ENCODE peak calls at places on chromosomes 5 and 9, in eight cellular contexts. One of them, this sample, is unnamed.

GRCh38 chr5:35153375-35153932 is 76.8 kb downstream of the PRLR start:
- DNase-seq in suprapubic skin: no peak
- DNase-seq in Ammon's horn: no peak
- DNase-seq in A673: no peak
- DNase-seq in stimulated activated CD4-positive, alpha-beta T cell treated with anti-CD3 and anti-CD28 coated beads, Interleukin-12 subunit alpha, Interleukin-12 subunit beta, amount 100 ng/mL, for 4 hours: no peak
- DNase-seq in NCI-H774: no peak
- DNase-seq in T-helper 2 cell treated with Interferon-gamma antibody and Interleukin-4, amounts not matched to agents 5 μg/mL and 100 μg/mL, for 36 hours: no peak
- DNase-seq in sciatic nerve: no peak
- DNase-seq in this sample: no peak

GRCh38 chr5:138983984-138984383 is 108.8 kb upstream of the LRRTM2 start:
- DNase-seq in stimulated activated CD4-positive, alpha-beta T cell treated with anti-CD3 and anti-CD28 coated beads, Interleukin-12 subunit alpha, Interleukin-12 subunit beta, amount 100 ng/mL, for 4 hours: no peak
- DNase-seq in Ammon's horn: no peak
- DNase-seq in sciatic nerve: no peak
- DNase-seq in T-helper 2 cell treated with Interferon-gamma antibody and Interleukin-4, amounts not matched to agents 5 μg/mL and 100 μg/mL, for 36 hours: no peak
- DNase-seq in NCI-H774: no peak
- DNase-seq in suprapubic skin: no peak
- DNase-seq in A673: no peak
- DNase-seq in this sample: no peak

GRCh38 chr9:130051855-130052254 is 1.9 kb upstream of the GPR107 start:
- DNase-seq in NCI-H774: no peak
- DNase-seq in suprapubic skin: no peak
- DNase-seq in Ammon's horn: no peak
- DNase-seq in T-helper 2 cell treated with Interferon-gamma antibody and Interleukin-4, amounts not matched to agents 5 μg/mL and 100 μg/mL, for 36 hours: no peak
- DNase-seq in stimulated activated CD4-positive, alpha-beta T cell treated with anti-CD3 and anti-CD28 coated beads, Interleukin-12 subunit alpha, Interleukin-12 subunit beta, amount 100 ng/mL, for 4 hours: no peak
- DNase-seq in sciatic nerve: no peak
- DNase-seq in A673: no peak
- DNase-seq in this sample: no peak

GRCh38 chr9:16824545-16825041 is 45.9 kb downstream of the BNC2 start:
- DNase-seq in sciatic nerve: no peak
- DNase-seq in T-helper 2 cell treated with Interferon-gamma antibody and Interleukin-4, amounts not matched to agents 5 μg/mL and 100 μg/mL, for 36 hours: no peak
- DNase-seq in stimulated activated CD4-positive, alpha-beta T cell treated with anti-CD3 and anti-CD28 coated beads, Interleukin-12 subunit alpha, Interleukin-12 subunit beta, amount 100 ng/mL, for 4 hours: no peak
- DNase-seq in A673: peak
- DNase-seq in Ammon's horn: no peak
- DNase-seq in NCI-H774: no peak
- DNase-seq in suprapubic skin: peak
- DNase-seq in this sample: no peak

GRCh38 chr9:97904725-97905124 is 17.6 kb downstream of the TRMO start:
- DNase-seq in T-helper 2 cell treated with Interferon-gamma antibody and Interleukin-4, amounts not matched to agents 5 μg/mL and 100 μg/mL, for 36 hours: peak
- DNase-seq in stimulated activated CD4-positive, alpha-beta T cell treated with anti-CD3 and anti-CD28 coated beads, Interleukin-12 subunit alpha, Interleukin-12 subunit beta, amount 100 ng/mL, for 4 hours: no peak
- DNase-seq in NCI-H774: no peak
- DNase-seq in A673: no peak
- DNase-seq in sciatic nerve: no peak
- DNase-seq in suprapubic skin: no peak
- DNase-seq in Ammon's horn: no peak
- DNase-seq in this sample: no peak

GRCh38 chr5:14915291-14915976 is 43.9 kb upstream of the ANKH start:
- DNase-seq in T-helper 2 cell treated with Interferon-gamma antibody and Interleukin-4, amounts not matched to agents 5 μg/mL and 100 μg/mL, for 36 hours: no peak
- DNase-seq in A673: no peak
- DNase-seq in NCI-H774: no peak
- DNase-seq in Ammon's horn: no peak
- DNase-seq in sciatic nerve: no peak
- DNase-seq in suprapubic skin: no peak
- DNase-seq in stimulated activated CD4-positive, alpha-beta T cell treated with anti-CD3 and anti-CD28 coated beads, Interleukin-12 subunit alpha, Interleukin-12 subunit beta, amount 100 ng/mL, for 4 hours: no peak
- DNase-seq in this sample: no peak

GRCh38 chr5:107937710-107938355 is 267.1 kb upstream of the EFNA5 start:
- DNase-seq in Ammon's horn: no peak
- DNase-seq in stimulated activated CD4-positive, alpha-beta T cell treated with anti-CD3 and anti-CD28 coated beads, Interleukin-12 subunit alpha, Interleukin-12 subunit beta, amount 100 ng/mL, for 4 hours: no peak
- DNase-seq in T-helper 2 cell treated with Interferon-gamma antibody and Interleukin-4, amounts not matched to agents 5 μg/mL and 100 μg/mL, for 36 hours: no peak
- DNase-seq in sciatic nerve: no peak
- DNase-seq in A673: no peak
- DNase-seq in NCI-H774: no peak
- DNase-seq in suprapubic skin: no peak
- DNase-seq in this sample: no peak

GRCh38 chr5:64811050-64811640 is 42.4 kb downstream of the CWC27 start:
- DNase-seq in A673: peak
- DNase-seq in sciatic nerve: no peak
- DNase-seq in stimulated activated CD4-positive, alpha-beta T cell treated with anti-CD3 and anti-CD28 coated beads, Interleukin-12 subunit alpha, Interleukin-12 subunit beta, amount 100 ng/mL, for 4 hours: no peak
- DNase-seq in Ammon's horn: peak
- DNase-seq in NCI-H774: no peak
- DNase-seq in T-helper 2 cell treated with Interferon-gamma antibody and Interleukin-4, amounts not matched to agents 5 μg/mL and 100 μg/mL, for 36 hours: no peak
- DNase-seq in suprapubic skin: no peak
- DNase-seq in this sample: peak

GRCh38 chr5:33401482-33402390 is 39.0 kb upstream of the TARS1 start:
- DNase-seq in suprapubic skin: no peak
- DNase-seq in Ammon's horn: no peak
- DNase-seq in stimulated activated CD4-positive, alpha-beta T cell treated with anti-CD3 and anti-CD28 coated beads, Interleukin-12 subunit alpha, Interleukin-12 subunit beta, amount 100 ng/mL, for 4 hours: no peak
- DNase-seq in T-helper 2 cell treated with Interferon-gamma antibody and Interleukin-4, amounts not matched to agents 5 μg/mL and 100 μg/mL, for 36 hours: no peak
- DNase-seq in NCI-H774: no peak
- DNase-seq in A673: no peak
- DNase-seq in sciatic nerve: no peak
- DNase-seq in this sample: peak

GRCh38 chr5:74107899-74108298 is 481.9 kb downstream of the ARHGEF28 start:
- DNase-seq in suprapubic skin: no peak
- DNase-seq in sciatic nerve: no peak
- DNase-seq in Ammon's horn: no peak
- DNase-seq in stimulated activated CD4-positive, alpha-beta T cell treated with anti-CD3 and anti-CD28 coated beads, Interleukin-12 subunit alpha, Interleukin-12 subunit beta, amount 100 ng/mL, for 4 hours: no peak
- DNase-seq in NCI-H774: no peak
- DNase-seq in A673: no peak
- DNase-seq in T-helper 2 cell treated with Interferon-gamma antibody and Interleukin-4, amounts not matched to agents 5 μg/mL and 100 μg/mL, for 36 hours: no peak
- DNase-seq in this sample: no peak

GRCh38 chr5:56080375-56081052 is 85.8 kb upstream of the IL6ST start:
- DNase-seq in stimulated activated CD4-positive, alpha-beta T cell treated with anti-CD3 and anti-CD28 coated beads, Interleukin-12 subunit alpha, Interleukin-12 subunit beta, amount 100 ng/mL, for 4 hours: no peak
- DNase-seq in A673: no peak
- DNase-seq in NCI-H774: no peak
- DNase-seq in Ammon's horn: no peak
- DNase-seq in suprapubic skin: no peak
- DNase-seq in T-helper 2 cell treated with Interferon-gamma antibody and Interleukin-4, amounts not matched to agents 5 μg/mL and 100 μg/mL, for 36 hours: no peak
- DNase-seq in sciatic nerve: no peak
- DNase-seq in this sample: no peak

GRCh38 chr9:111876179-111876578 is 20.4 kb upstream of the UGCG start:
- DNase-seq in sciatic nerve: no peak
- DNase-seq in A673: no peak
- DNase-seq in stimulated activated CD4-positive, alpha-beta T cell treated with anti-CD3 and anti-CD28 coated beads, Interleukin-12 subunit alpha, Interleukin-12 subunit beta, amount 100 ng/mL, for 4 hours: no peak
- DNase-seq in T-helper 2 cell treated with Interferon-gamma antibody and Interleukin-4, amounts not matched to agents 5 μg/mL and 100 μg/mL, for 36 hours: no peak
- DNase-seq in Ammon's horn: no peak
- DNase-seq in suprapubic skin: no peak
- DNase-seq in NCI-H774: no peak
- DNase-seq in this sample: no peak

GRCh38 chr5:74430910-74431309 is 209.6 kb downstream of the ENC1 start:
- DNase-seq in A673: no peak
- DNase-seq in suprapubic skin: no peak
- DNase-seq in T-helper 2 cell treated with Interferon-gamma antibody and Interleukin-4, amounts not matched to agents 5 μg/mL and 100 μg/mL, for 36 hours: no peak
- DNase-seq in NCI-H774: no peak
- DNase-seq in Ammon's horn: no peak
- DNase-seq in sciatic nerve: no peak
- DNase-seq in stimulated activated CD4-positive, alpha-beta T cell treated with anti-CD3 and anti-CD28 coated beads, Interleukin-12 subunit alpha, Interleukin-12 subunit beta, amount 100 ng/mL, for 4 hours: no peak
- DNase-seq in this sample: no peak

GRCh38 chr5:97854871-97855762 is 672.1 kb upstream of the RIOK2 start:
- DNase-seq in suprapubic skin: no peak
- DNase-seq in A673: peak
- DNase-seq in stimulated activated CD4-positive, alpha-beta T cell treated with anti-CD3 and anti-CD28 coated beads, Interleukin-12 subunit alpha, Interleukin-12 subunit beta, amount 100 ng/mL, for 4 hours: no peak
- DNase-seq in NCI-H774: no peak
- DNase-seq in T-helper 2 cell treated with Interferon-gamma antibody and Interleukin-4, amounts not matched to agents 5 μg/mL and 100 μg/mL, for 36 hours: no peak
- DNase-seq in Ammon's horn: no peak
- DNase-seq in sciatic nerve: no peak
- DNase-seq in this sample: no peak

GRCh38 chr5:147675168-147675567 is 107.4 kb downstream of the JAKMIP2 start:
- DNase-seq in suprapubic skin: no peak
- DNase-seq in Ammon's horn: no peak
- DNase-seq in stimulated activated CD4-positive, alpha-beta T cell treated with anti-CD3 and anti-CD28 coated beads, Interleukin-12 subunit alpha, Interleukin-12 subunit beta, amount 100 ng/mL, for 4 hours: no peak
- DNase-seq in NCI-H774: no peak
- DNase-seq in T-helper 2 cell treated with Interferon-gamma antibody and Interleukin-4, amounts not matched to agents 5 μg/mL and 100 μg/mL, for 36 hours: no peak
- DNase-seq in sciatic nerve: no peak
- DNase-seq in A673: peak
- DNase-seq in this sample: no peak

GRCh38 chr5:112419050-112419595 is at the start of gene EPB41L4A:
- DNase-seq in NCI-H774: peak
- DNase-seq in sciatic nerve: peak
- DNase-seq in Ammon's horn: peak
- DNase-seq in suprapubic skin: peak
- DNase-seq in stimulated activated CD4-positive, alpha-beta T cell treated with anti-CD3 and anti-CD28 coated beads, Interleukin-12 subunit alpha, Interleukin-12 subunit beta, amount 100 ng/mL, for 4 hours: no peak
- DNase-seq in A673: peak
- DNase-seq in T-helper 2 cell treated with Interferon-gamma antibody and Interleukin-4, amounts not matched to agents 5 μg/mL and 100 μg/mL, for 36 hours: no peak
- DNase-seq in this sample: peak

GRCh38 chr5:96187309-96188027 is 225.8 kb upstream of the ELL2 start:
- DNase-seq in stimulated activated CD4-positive, alpha-beta T cell treated with anti-CD3 and anti-CD28 coated beads, Interleukin-12 subunit alpha, Interleukin-12 subunit beta, amount 100 ng/mL, for 4 hours: no peak
- DNase-seq in NCI-H774: no peak
- DNase-seq in T-helper 2 cell treated with Interferon-gamma antibody and Interleukin-4, amounts not matched to agents 5 μg/mL and 100 μg/mL, for 36 hours: no peak
- DNase-seq in Ammon's horn: no peak
- DNase-seq in sciatic nerve: no peak
- DNase-seq in A673: no peak
- DNase-seq in suprapubic skin: no peak
- DNase-seq in this sample: no peak

GRCh38 chr5:476102-476813 is 33.3 kb downstream of the EXOC3 start:
- DNase-seq in stimulated activated CD4-positive, alpha-beta T cell treated with anti-CD3 and anti-CD28 coated beads, Interleukin-12 subunit alpha, Interleukin-12 subunit beta, amount 100 ng/mL, for 4 hours: no peak
- DNase-seq in sciatic nerve: no peak
- DNase-seq in T-helper 2 cell treated with Interferon-gamma antibody and Interleukin-4, amounts not matched to agents 5 μg/mL and 100 μg/mL, for 36 hours: no peak
- DNase-seq in Ammon's horn: no peak
- DNase-seq in A673: no peak
- DNase-seq in suprapubic skin: peak
- DNase-seq in NCI-H774: no peak
- DNase-seq in this sample: no peak

GRCh38 chr5:120759586-120759985 is 295.5 kb downstream of the PRR16 start:
- DNase-seq in sciatic nerve: no peak
- DNase-seq in Ammon's horn: no peak
- DNase-seq in A673: no peak
- DNase-seq in stimulated activated CD4-positive, alpha-beta T cell treated with anti-CD3 and anti-CD28 coated beads, Interleukin-12 subunit alpha, Interleukin-12 subunit beta, amount 100 ng/mL, for 4 hours: no peak
- DNase-seq in suprapubic skin: no peak
- DNase-seq in T-helper 2 cell treated with Interferon-gamma antibody and Interleukin-4, amounts not matched to agents 5 μg/mL and 100 μg/mL, for 36 hours: no peak
- DNase-seq in NCI-H774: no peak
- DNase-seq in this sample: no peak

GRCh38 chr5:2958976-2959375 is 207.5 kb upstream of the IRX2 start:
- DNase-seq in Ammon's horn: no peak
- DNase-seq in A673: no peak
- DNase-seq in T-helper 2 cell treated with Interferon-gamma antibody and Interleukin-4, amounts not matched to agents 5 μg/mL and 100 μg/mL, for 36 hours: no peak
- DNase-seq in suprapubic skin: no peak
- DNase-seq in sciatic nerve: no peak
- DNase-seq in NCI-H774: no peak
- DNase-seq in stimulated activated CD4-positive, alpha-beta T cell treated with anti-CD3 and anti-CD28 coated beads, Interleukin-12 subunit alpha, Interleukin-12 subunit beta, amount 100 ng/mL, for 4 hours: no peak
- DNase-seq in this sample: no peak

GRCh38 chr5:7844901-7845300 is 6.0 kb downstream of the CFAP90 start:
- DNase-seq in Ammon's horn: no peak
- DNase-seq in NCI-H774: no peak
- DNase-seq in stimulated activated CD4-positive, alpha-beta T cell treated with anti-CD3 and anti-CD28 coated beads, Interleukin-12 subunit alpha, Interleukin-12 subunit beta, amount 100 ng/mL, for 4 hours: no peak
- DNase-seq in sciatic nerve: no peak
- DNase-seq in suprapubic skin: no peak
- DNase-seq in A673: no peak
- DNase-seq in T-helper 2 cell treated with Interferon-gamma antibody and Interleukin-4, amounts not matched to agents 5 μg/mL and 100 μg/mL, for 36 hours: no peak
- DNase-seq in this sample: no peak

GRCh38 chr9:18438300-18438925 is 35.5 kb upstream of the ADAMTSL1 start:
- DNase-seq in NCI-H774: no peak
- DNase-seq in suprapubic skin: peak
- DNase-seq in sciatic nerve: peak
- DNase-seq in stimulated activated CD4-positive, alpha-beta T cell treated with anti-CD3 and anti-CD28 coated beads, Interleukin-12 subunit alpha, Interleukin-12 subunit beta, amount 100 ng/mL, for 4 hours: no peak
- DNase-seq in Ammon's horn: peak
- DNase-seq in T-helper 2 cell treated with Interferon-gamma antibody and Interleukin-4, amounts not matched to agents 5 μg/mL and 100 μg/mL, for 36 hours: no peak
- DNase-seq in A673: peak
- DNase-seq in this sample: peak

GRCh38 chr9:10265102-10265708 is 347.6 kb downstream of the PTPRD start:
- DNase-seq in NCI-H774: no peak
- DNase-seq in Ammon's horn: no peak
- DNase-seq in T-helper 2 cell treated with Interferon-gamma antibody and Interleukin-4, amounts not matched to agents 5 μg/mL and 100 μg/mL, for 36 hours: no peak
- DNase-seq in A673: no peak
- DNase-seq in stimulated activated CD4-positive, alpha-beta T cell treated with anti-CD3 and anti-CD28 coated beads, Interleukin-12 subunit alpha, Interleukin-12 subunit beta, amount 100 ng/mL, for 4 hours: no peak
- DNase-seq in suprapubic skin: no peak
- DNase-seq in sciatic nerve: no peak
- DNase-seq in this sample: no peak

GRCh38 chr9:33946779-33947535 is 101.7 kb downstream of the UBAP2 start:
- DNase-seq in A673: no peak
- DNase-seq in Ammon's horn: no peak
- DNase-seq in stimulated activated CD4-positive, alpha-beta T cell treated with anti-CD3 and anti-CD28 coated beads, Interleukin-12 subunit alpha, Interleukin-12 subunit beta, amount 100 ng/mL, for 4 hours: no peak
- DNase-seq in NCI-H774: no peak
- DNase-seq in T-helper 2 cell treated with Interferon-gamma antibody and Interleukin-4, amounts not matched to agents 5 μg/mL and 100 μg/mL, for 36 hours: no peak
- DNase-seq in suprapubic skin: no peak
- DNase-seq in sciatic nerve: no peak
- DNase-seq in this sample: no peak

GRCh38 chr5:170028124-170028523 is 47.8 kb upstream of the INSYN2B start:
- DNase-seq in Ammon's horn: no peak
- DNase-seq in A673: no peak
- DNase-seq in T-helper 2 cell treated with Interferon-gamma antibody and Interleukin-4, amounts not matched to agents 5 μg/mL and 100 μg/mL, for 36 hours: no peak
- DNase-seq in sciatic nerve: no peak
- DNase-seq in NCI-H774: no peak
- DNase-seq in suprapubic skin: no peak
- DNase-seq in stimulated activated CD4-positive, alpha-beta T cell treated with anti-CD3 and anti-CD28 coated beads, Interleukin-12 subunit alpha, Interleukin-12 subunit beta, amount 100 ng/mL, for 4 hours: no peak
- DNase-seq in this sample: no peak

GRCh38 chr5:170625221-170626165 is 121.7 kb downstream of the KCNIP1 start:
- DNase-seq in sciatic nerve: peak
- DNase-seq in T-helper 2 cell treated with Interferon-gamma antibody and Interleukin-4, amounts not matched to agents 5 μg/mL and 100 μg/mL, for 36 hours: no peak
- DNase-seq in NCI-H774: no peak
- DNase-seq in Ammon's horn: no peak
- DNase-seq in stimulated activated CD4-positive, alpha-beta T cell treated with anti-CD3 and anti-CD28 coated beads, Interleukin-12 subunit alpha, Interleukin-12 subunit beta, amount 100 ng/mL, for 4 hours: no peak
- DNase-seq in suprapubic skin: no peak
- DNase-seq in A673: no peak
- DNase-seq in this sample: no peak

GRCh38 chr5:530556-530955 is 6.3 kb upstream of the SLC9A3 start:
- DNase-seq in suprapubic skin: no peak
- DNase-seq in NCI-H774: no peak
- DNase-seq in Ammon's horn: no peak
- DNase-seq in sciatic nerve: peak
- DNase-seq in stimulated activated CD4-positive, alpha-beta T cell treated with anti-CD3 and anti-CD28 coated beads, Interleukin-12 subunit alpha, Interleukin-12 subunit beta, amount 100 ng/mL, for 4 hours: no peak
- DNase-seq in T-helper 2 cell treated with Interferon-gamma antibody and Interleukin-4, amounts not matched to agents 5 μg/mL and 100 μg/mL, for 36 hours: no peak
- DNase-seq in A673: no peak
- DNase-seq in this sample: no peak

This sample was measured in endothelial cell.